ENCODE peak calls at places on chromosomes 3 and 15, in four cellular contexts. One of them, this sample, is unnamed.

GRCh38 chr3:40018369-40018768 is 209.0 kb downstream of the MYRIP start:
- DNase-seq in sigmoid colon: no peak
- DNase-seq in amniotic stem cell: no peak
- DNase-seq in hepatocyte: no peak
- DNase-seq in this sample: no peak

GRCh38 chr3:158272071-158272470 is 162.2 kb downstream of the RSRC1 start:
- DNase-seq in amniotic stem cell: no peak
- DNase-seq in hepatocyte: no peak
- DNase-seq in sigmoid colon: no peak
- DNase-seq in this sample: no peak

GRCh38 chr3:102536479-102536878 is 101.7 kb downstream of the ZPLD1 start:
- DNase-seq in amniotic stem cell: peak; percentile 12
- DNase-seq in sigmoid colon: no peak
- DNase-seq in hepatocyte: peak; percentile 45
- DNase-seq in this sample: peak; percentile 67

GRCh38 chr15:59405079-59405478 is 32.4 kb upstream of the MYO1E start:
- DNase-seq in sigmoid colon: no peak
- DNase-seq in amniotic stem cell: no peak
- DNase-seq in hepatocyte: no peak
- DNase-seq in this sample: no peak

GRCh38 chr3:42557849-42558248 is 23.9 kb downstream of the SEC22C start:
- DNase-seq in hepatocyte: no peak
- DNase-seq in sigmoid colon: no peak
- DNase-seq in amniotic stem cell: no peak
- DNase-seq in this sample: no peak

GRCh38 chr3:58874248-58874741 is 175.5 kb downstream of the CFAP20DC start:
- DNase-seq in sigmoid colon: no peak
- DNase-seq in hepatocyte: no peak
- DNase-seq in amniotic stem cell: no peak
- DNase-seq in this sample: no peak

GRCh38 chr15:59299919-59300617 is 72.6 kb downstream of the MYO1E start:
- DNase-seq in amniotic stem cell: peak; percentile 72
- DNase-seq in hepatocyte: peak; percentile 46
- DNase-seq in sigmoid colon: peak; percentile 89
- DNase-seq in this sample: peak; percentile 94

GRCh38 chr3:82461049-82461889 is 699.8 kb upstream of the GBE1 start:
- DNase-seq in amniotic stem cell: no peak
- DNase-seq in hepatocyte: no peak
- DNase-seq in sigmoid colon: no peak
- DNase-seq in this sample: no peak

GRCh38 chr3:23203651-23204111 is 554 bp downstream of the UBE2E2 start:
- DNase-seq in sigmoid colon: peak; percentile 66
- DNase-seq in amniotic stem cell: no peak
- DNase-seq in hepatocyte: peak; percentile 11
- DNase-seq in this sample: peak; percentile 13

GRCh38 chr3:149339931-149340309 is 6.5 kb upstream of the TM4SF18 start:
- DNase-seq in amniotic stem cell: peak; percentile 84
- DNase-seq in sigmoid colon: peak; percentile 85
- DNase-seq in hepatocyte: peak; percentile 83
- DNase-seq in this sample: peak; percentile 27

GRCh38 chr15:68593826-68594532 is 15.2 kb downstream of the CORO2B start:
- DNase-seq in hepatocyte: no peak
- DNase-seq in sigmoid colon: no peak
- DNase-seq in amniotic stem cell: no peak
- DNase-seq in this sample: no peak

GRCh38 chr3:18902081-18902793 is 246.1 kb upstream of the KCNH8 start:
- DNase-seq in sigmoid colon: no peak
- DNase-seq in amniotic stem cell: no peak
- DNase-seq in hepatocyte: no peak
- DNase-seq in this sample: no peak